ENCODE peak calls at places on chromosomes 13 and 19, in ten cellular contexts. One of them, this sample, is unnamed.

GRCh38 chr19:48810151-48810550 is 678 bp downstream of the BCAT2 start:
- DNase-seq in NCI-H2171 treated with DMSO at 0.1 percent for 48 hours: peak
- DNase-seq in AG09319: no peak
- DNase-seq in NCI-H1930: no peak
- DNase-seq in caudate nucleus: no peak
- DNase-seq in GM03348: no peak
- DNase-seq in NCI-H748 treated with DMSO at 0.1 percent for 48 hours: no peak
- DNase-seq in neural progenitor cell: no peak
- DNase-seq in effector CD4-positive, alpha-beta T cell: no peak
- DNase-seq in GOT3: no peak
- DNase-seq in this sample: no peak

GRCh38 chr19:19711934-19712828 is 20.7 kb downstream of the ZNF14 start:
- DNase-seq in NCI-H2171 treated with DMSO at 0.1 percent for 48 hours: no peak
- DNase-seq in AG09319: no peak
- DNase-seq in NCI-H1930: no peak
- DNase-seq in caudate nucleus: no peak
- DNase-seq in GM03348: no peak
- DNase-seq in NCI-H748 treated with DMSO at 0.1 percent for 48 hours: no peak
- DNase-seq in neural progenitor cell: no peak
- DNase-seq in effector CD4-positive, alpha-beta T cell: no peak
- DNase-seq in GOT3: no peak
- DNase-seq in this sample: no peak

GRCh38 chr19:34428549-34429285 is 536 bp downstream of the UBA2 start:
- DNase-seq in NCI-H2171 treated with DMSO at 0.1 percent for 48 hours: no peak
- DNase-seq in AG09319: no peak
- DNase-seq in NCI-H1930: no peak
- DNase-seq in caudate nucleus: peak
- DNase-seq in GM03348: peak
- DNase-seq in NCI-H748 treated with DMSO at 0.1 percent for 48 hours: no peak
- DNase-seq in neural progenitor cell: peak
- DNase-seq in effector CD4-positive, alpha-beta T cell: no peak
- DNase-seq in GOT3: no peak
- DNase-seq in this sample: no peak

GRCh38 chr19:43739836-43740235 is 14.9 kb downstream of the SMG9 start:
- DNase-seq in NCI-H2171 treated with DMSO at 0.1 percent for 48 hours: no peak
- DNase-seq in AG09319: no peak
- DNase-seq in NCI-H1930: no peak
- DNase-seq in caudate nucleus: no peak
- DNase-seq in GM03348: no peak
- DNase-seq in NCI-H748 treated with DMSO at 0.1 percent for 48 hours: no peak
- DNase-seq in neural progenitor cell: no peak
- DNase-seq in effector CD4-positive, alpha-beta T cell: no peak
- DNase-seq in GOT3: no peak
- DNase-seq in this sample: no peak

GRCh38 chr19:48186541-48186991 is 16.1 kb downstream of the ZSWIM9 start:
- DNase-seq in NCI-H2171 treated with DMSO at 0.1 percent for 48 hours: peak
- DNase-seq in AG09319: no peak
- DNase-seq in NCI-H1930: no peak
- DNase-seq in caudate nucleus: no peak
- DNase-seq in GM03348: no peak
- DNase-seq in NCI-H748 treated with DMSO at 0.1 percent for 48 hours: no peak
- DNase-seq in neural progenitor cell: no peak
- DNase-seq in effector CD4-positive, alpha-beta T cell: no peak
- DNase-seq in GOT3: no peak
- DNase-seq in this sample: peak

GRCh38 chr13:29929062-29929847 is 78.8 kb upstream of the UBL3 start:
- DNase-seq in NCI-H2171 treated with DMSO at 0.1 percent for 48 hours: no peak
- DNase-seq in AG09319: no peak
- DNase-seq in NCI-H1930: no peak
- DNase-seq in caudate nucleus: no peak
- DNase-seq in GM03348: no peak
- DNase-seq in NCI-H748 treated with DMSO at 0.1 percent for 48 hours: no peak
- DNase-seq in neural progenitor cell: no peak
- DNase-seq in effector CD4-positive, alpha-beta T cell: no peak
- DNase-seq in GOT3: no peak
- DNase-seq in this sample: no peak

GRCh38 chr19:49366110-49366509 is 2.4 kb downstream of the DKKL1 start:
- DNase-seq in NCI-H2171 treated with DMSO at 0.1 percent for 48 hours: no peak
- DNase-seq in AG09319: no peak
- DNase-seq in NCI-H1930: no peak
- DNase-seq in caudate nucleus: no peak
- DNase-seq in GM03348: no peak
- DNase-seq in NCI-H748 treated with DMSO at 0.1 percent for 48 hours: no peak
- DNase-seq in neural progenitor cell: no peak
- DNase-seq in effector CD4-positive, alpha-beta T cell: no peak
- DNase-seq in GOT3: no peak
- DNase-seq in this sample: no peak

GRCh38 chr13:49791214-49791752 is 1.2 kb downstream of the KPNA3 start:
- DNase-seq in NCI-H2171 treated with DMSO at 0.1 percent for 48 hours: no peak
- DNase-seq in AG09319: no peak
- DNase-seq in NCI-H1930: no peak
- DNase-seq in caudate nucleus: no peak
- DNase-seq in GM03348: peak
- DNase-seq in NCI-H748 treated with DMSO at 0.1 percent for 48 hours: peak
- DNase-seq in neural progenitor cell: peak
- DNase-seq in effector CD4-positive, alpha-beta T cell: peak
- DNase-seq in GOT3: no peak
- DNase-seq in this sample: no peak

GRCh38 chr13:105232403-105232802 is 1303.1 kb downstream of the EFNB2 start:
- DNase-seq in NCI-H2171 treated with DMSO at 0.1 percent for 48 hours: no peak
- DNase-seq in AG09319: no peak
- DNase-seq in NCI-H1930: no peak
- DNase-seq in caudate nucleus: no peak
- DNase-seq in GM03348: no peak
- DNase-seq in NCI-H748 treated with DMSO at 0.1 percent for 48 hours: no peak
- DNase-seq in neural progenitor cell: no peak
- DNase-seq in effector CD4-positive, alpha-beta T cell: no peak
- DNase-seq in GOT3: no peak
- DNase-seq in this sample: no peak

GRCh38 chr19:2607712-2608601 is 94.5 kb downstream of the GNG7 start:
- DNase-seq in NCI-H2171 treated with DMSO at 0.1 percent for 48 hours: peak
- DNase-seq in AG09319: no peak
- DNase-seq in NCI-H1930: no peak
- DNase-seq in caudate nucleus: peak
- DNase-seq in GM03348: no peak
- DNase-seq in NCI-H748 treated with DMSO at 0.1 percent for 48 hours: no peak
- DNase-seq in neural progenitor cell: no peak
- DNase-seq in effector CD4-positive, alpha-beta T cell: peak
- DNase-seq in GOT3: no peak
- DNase-seq in this sample: peak

GRCh38 chr19:50434525-50434924 is 1.8 kb downstream of the MYBPC2 start:
- DNase-seq in NCI-H2171 treated with DMSO at 0.1 percent for 48 hours: no peak
- DNase-seq in AG09319: no peak
- DNase-seq in NCI-H1930: no peak
- DNase-seq in caudate nucleus: no peak
- DNase-seq in GM03348: no peak
- DNase-seq in NCI-H748 treated with DMSO at 0.1 percent for 48 hours: no peak
- DNase-seq in neural progenitor cell: peak
- DNase-seq in effector CD4-positive, alpha-beta T cell: no peak
- DNase-seq in GOT3: no peak
- DNase-seq in this sample: no peak

GRCh38 chr19:38072776-38073411 is 151.1 kb downstream of the DPF1 start:
- DNase-seq in NCI-H2171 treated with DMSO at 0.1 percent for 48 hours: no peak
- DNase-seq in AG09319: no peak
- DNase-seq in NCI-H1930: no peak
- DNase-seq in caudate nucleus: no peak
- DNase-seq in GM03348: no peak
- DNase-seq in NCI-H748 treated with DMSO at 0.1 percent for 48 hours: no peak
- DNase-seq in neural progenitor cell: no peak
- DNase-seq in effector CD4-positive, alpha-beta T cell: no peak
- DNase-seq in GOT3: no peak
- DNase-seq in this sample: no peak

GRCh38 chr19:34690372-34690771 is 12.9 kb downstream of the ZNF302 start:
- DNase-seq in NCI-H2171 treated with DMSO at 0.1 percent for 48 hours: no peak
- DNase-seq in AG09319: no peak
- DNase-seq in NCI-H1930: no peak
- DNase-seq in caudate nucleus: no peak
- DNase-seq in GM03348: no peak
- DNase-seq in NCI-H748 treated with DMSO at 0.1 percent for 48 hours: no peak
- DNase-seq in neural progenitor cell: no peak
- DNase-seq in effector CD4-positive, alpha-beta T cell: no peak
- DNase-seq in GOT3: no peak
- DNase-seq in this sample: no peak

GRCh38 chr19:22735911-22736645 is 47.9 kb downstream of the ZNF99 start:
- DNase-seq in NCI-H2171 treated with DMSO at 0.1 percent for 48 hours: no peak
- DNase-seq in AG09319: no peak
- DNase-seq in NCI-H1930: no peak
- DNase-seq in caudate nucleus: no peak
- DNase-seq in GM03348: no peak
- DNase-seq in NCI-H748 treated with DMSO at 0.1 percent for 48 hours: no peak
- DNase-seq in neural progenitor cell: no peak
- DNase-seq in effector CD4-positive, alpha-beta T cell: no peak
- DNase-seq in GOT3: no peak
- DNase-seq in this sample: no peak

GRCh38 chr19:41753159-41753558 is 2.2 kb upstream of the CEACAM6 start:
- DNase-seq in NCI-H2171 treated with DMSO at 0.1 percent for 48 hours: no peak
- DNase-seq in AG09319: no peak
- DNase-seq in NCI-H1930: peak
- DNase-seq in caudate nucleus: no peak
- DNase-seq in GM03348: peak
- DNase-seq in NCI-H748 treated with DMSO at 0.1 percent for 48 hours: peak
- DNase-seq in neural progenitor cell: peak
- DNase-seq in effector CD4-positive, alpha-beta T cell: peak
- DNase-seq in GOT3: no peak
- DNase-seq in this sample: no peak